ENCODE peak calls at places on chromosomes 3 and 15, in eight cellular contexts. Z, T, M, F, R, A, I and V are unnamed samples.

GRCh38 chr3:186746008-186746407 is 28.8 kb downstream of the KNG1 start:
- DNase-seq in Z (peak), T (no peak), M (peak), F (peak), R (peak), A (no peak), I (peak), V (peak)

GRCh38 chr3:127970966-127971592 is 56.0 kb downstream of the KBTBD12 start:
- DNase-seq in Z (no peak), T (no peak), M (peak), F (peak), R (peak), A (peak), I (peak), V (no peak)

GRCh38 chr3:13647314-13648059 is 98.6 kb downstream of the FBLN2 start:
- DNase-seq in Z (no peak), T (no peak), M (peak), F (no peak), R (peak), A (no peak), I (no peak), V (peak)

GRCh38 chr3:63951492-63951891 is 39.3 kb upstream of the SCAANT1 start:
- DNase-seq in Z (no peak), T (no peak), M (no peak), F (no peak), R (no peak), A (no peak), I (no peak), V (no peak)

GRCh38 chr3:122646146-122646988 is 34.3 kb upstream of the PARP14 start:
- DNase-seq in Z (no peak), T (no peak), M (no peak), F (no peak), R (no peak), A (no peak), I (no peak), V (no peak)

GRCh38 chr3:151560750-151561149 is 99.9 kb upstream of the IGSF10 start:
- DNase-seq in Z (no peak), T (no peak), M (peak), F (no peak), R (no peak), A (no peak), I (no peak), V (no peak)

GRCh38 chr15:63763476-63764123 is 70.1 kb downstream of the HERC1 start:
- DNase-seq in Z (peak), T (no peak), M (peak), F (no peak), R (peak), A (no peak), I (peak), V (peak)

GRCh38 chr15:60297047-60297446 is 100.7 kb downstream of the ANXA2 start:
- DNase-seq in Z (no peak), T (no peak), M (no peak), F (no peak), R (no peak), A (no peak), I (no peak), V (no peak)

GRCh38 chr15:67267951-67268941 is 13.7 kb downstream of the IQCH start:
- DNase-seq in Z (no peak), T (no peak), M (no peak), F (no peak), R (no peak), A (no peak), I (no peak), V (no peak)

GRCh38 chr15:75036269-75036668 is 12.9 kb downstream of the PPCDC start:
- DNase-seq in Z (no peak), T (no peak), M (no peak), F (no peak), R (no peak), A (no peak), I (peak), V (no peak)